ENCODE peak calls at places on chromosomes 7 and 10, in four cellular contexts. N is WERI-Rb-1, I is GM12878, G is HCT116. M is an unnamed sample.

GRCh38 chr7:2009541-2010001 is 223.2 kb downstream of the MAD1L1 start:
- DNase-seq in N (no peak), I (no peak), G (no peak), M (no peak)

GRCh38 chr10:77744249-77744648 is 106.6 kb upstream of the KCNMA1 start:
- DNase-seq in N (no peak), I (no peak), G (no peak), M (no peak)

GRCh38 chr10:97651773-97652172 is 11.3 kb downstream of the PI4K2A start:
- DNase-seq in N (no peak), I (no peak), G (peak; percentile 83), M (no peak)

GRCh38 chr10:59255463-59255862 is 79.0 kb downstream of the PHYHIPL start:
- DNase-seq in N (no peak), I (no peak), G (no peak), M (no peak)

GRCh38 chr7:51019231-51019844 is 236.6 kb upstream of the GRB10 start:
- DNase-seq in N (no peak), I (no peak), G (no peak), M (no peak)

GRCh38 chr10:112389147-112389822 is 15.4 kb downstream of the ACSL5 start:
- DNase-seq in N (no peak), I (peak; percentile 59), G (peak; percentile 99), M (peak; percentile 57)

GRCh38 chr7:81161459-81162075 is 242.7 kb upstream of the SEMA3C start:
- DNase-seq in N (no peak), I (no peak), G (peak; percentile 75), M (no peak)

GRCh38 chr10:12413369-12413711 is 64.0 kb downstream of the CAMK1D start:
- DNase-seq in N (no peak), I (no peak), G (no peak), M (no peak)

GRCh38 chr10:35563266-35563891 is 41.8 kb upstream of the GJD4 start:
- DNase-seq in N (peak; percentile 51), I (peak; percentile 15), G (peak; percentile 49), M (peak; percentile 75)

GRCh38 chr10:124512600-124512999 is 51.0 kb downstream of the LHPP start:
- DNase-seq in N (no peak), I (no peak), G (no peak), M (no peak)

GRCh38 chr10:108735380-108735779 is 1187.9 kb downstream of the XPNPEP1 start:
- DNase-seq in N (no peak), I (no peak), G (no peak), M (no peak)

GRCh38 chr10:87935290-87936141 is 72.1 kb downstream of the PTEN start:
- DNase-seq in N (no peak), I (no peak), G (no peak), M (no peak)

GRCh38 chr10:122352817-122353525 is 21.5 kb upstream of the PLEKHA1 start:
- DNase-seq in N (peak; percentile 23), I (no peak), G (no peak), M (no peak)

GRCh38 chr7:41656357-41656756 is 46.5 kb downstream of the INHBA start:
- DNase-seq in N (no peak), I (no peak), G (no peak), M (no peak)

GRCh38 chr10:69648461-69648860 is 18.4 kb downstream of the FAM241B start:
- DNase-seq in N (no peak), I (no peak), G (no peak), M (no peak)

GRCh38 chr7:128922496-128923410 is 12.2 kb upstream of the KCP start:
- DNase-seq in N (no peak), I (no peak), G (no peak), M (no peak)

GRCh38 chr7:4742852-4743251 is 32.6 kb upstream of the AP5Z1 start:
- DNase-seq in N (no peak), I (no peak), G (no peak), M (no peak)

GRCh38 chr7:149285581-149285975 is 23.6 kb downstream of the ZNF783 start:
- DNase-seq in N (peak; percentile 49), I (no peak), G (no peak), M (no peak)

GRCh38 chr10:71372882-71373495 is 23.7 kb upstream of the CDH23 start:
- DNase-seq in N (no peak), I (peak; percentile 85), G (no peak), M (peak; percentile 77)

GRCh38 chr7:141462958-141463357 is 88.3 kb upstream of the AGK start:
- DNase-seq in N (no peak), I (no peak), G (no peak), M (no peak)

GRCh38 chr10:128111686-128112085 is 14.5 kb downstream of the MKI67 start:
- DNase-seq in N (no peak), I (no peak), G (no peak), M (no peak)

GRCh38 chr7:113087278-113087998 is 811 bp upstream of the GPR85 start:
- DNase-seq in N (no peak), I (no peak), G (no peak), M (no peak)

GRCh38 chr10:2680802-2681201 is 386.5 kb upstream of the PFKP start:
- DNase-seq in N (no peak), I (no peak), G (no peak), M (no peak)

GRCh38 chr7:140873473-140873872 is 51.3 kb downstream of the BRAF start:
- DNase-seq in N (no peak), I (no peak), G (no peak), M (no peak)

GRCh38 chr7:30146127-30146612 is 11.4 kb downstream of the MTURN start:
- DNase-seq in N (no peak), I (no peak), G (no peak), M (no peak)

GRCh38 chr7:130096243-130096827 is 26.0 kb downstream of the KLHDC10 start:
- DNase-seq in N (no peak), I (no peak), G (no peak), M (no peak)

GRCh38 chr10:97762816-97763215 is 9.0 kb downstream of the SFRP5 start:
- DNase-seq in N (no peak), I (no peak), G (no peak), M (no peak)

GRCh38 chr7:43220250-43220649 is 107.8 kb downstream of the HECW1 start:
- DNase-seq in N (no peak), I (no peak), G (no peak), M (no peak)

GRCh38 chr10:20007426-20007825 is 191.2 kb downstream of the PLXDC2 start:
- DNase-seq in N (no peak), I (no peak), G (no peak), M (no peak)

GRCh38 chr7:23700058-23700457 is 10.0 kb upstream of the STK31 start:
- DNase-seq in N (no peak), I (no peak), G (no peak), M (no peak)

GRCh38 chr7:137919987-137920386 is 73.2 kb upstream of the DGKI start:
- DNase-seq in N (no peak), I (no peak), G (no peak), M (no peak)

GRCh38 chr7:36659638-36660341 is 64.5 kb downstream of the AOAH start:
- DNase-seq in N (no peak), I (no peak), G (no peak), M (no peak)

GRCh38 chr7:157903296-157903695 is 566.5 kb downstream of the DNAJB6 start:
- DNase-seq in N (no peak), I (no peak), G (no peak), M (no peak)

GRCh38 chr10:11058965-11059364 is 41.3 kb downstream of the CELF2 start:
- DNase-seq in N (no peak), I (no peak), G (no peak), M (no peak)

GRCh38 chr7:120665068-120665467 is 192.9 kb downstream of the TSPAN12 start:
- DNase-seq in N (no peak), I (no peak), G (no peak), M (no peak)

GRCh38 chr10:68239596-68240150 is 7.8 kb upstream of the ATOH7 start:
- DNase-seq in N (no peak), I (no peak), G (no peak), M (no peak)

DNA sequence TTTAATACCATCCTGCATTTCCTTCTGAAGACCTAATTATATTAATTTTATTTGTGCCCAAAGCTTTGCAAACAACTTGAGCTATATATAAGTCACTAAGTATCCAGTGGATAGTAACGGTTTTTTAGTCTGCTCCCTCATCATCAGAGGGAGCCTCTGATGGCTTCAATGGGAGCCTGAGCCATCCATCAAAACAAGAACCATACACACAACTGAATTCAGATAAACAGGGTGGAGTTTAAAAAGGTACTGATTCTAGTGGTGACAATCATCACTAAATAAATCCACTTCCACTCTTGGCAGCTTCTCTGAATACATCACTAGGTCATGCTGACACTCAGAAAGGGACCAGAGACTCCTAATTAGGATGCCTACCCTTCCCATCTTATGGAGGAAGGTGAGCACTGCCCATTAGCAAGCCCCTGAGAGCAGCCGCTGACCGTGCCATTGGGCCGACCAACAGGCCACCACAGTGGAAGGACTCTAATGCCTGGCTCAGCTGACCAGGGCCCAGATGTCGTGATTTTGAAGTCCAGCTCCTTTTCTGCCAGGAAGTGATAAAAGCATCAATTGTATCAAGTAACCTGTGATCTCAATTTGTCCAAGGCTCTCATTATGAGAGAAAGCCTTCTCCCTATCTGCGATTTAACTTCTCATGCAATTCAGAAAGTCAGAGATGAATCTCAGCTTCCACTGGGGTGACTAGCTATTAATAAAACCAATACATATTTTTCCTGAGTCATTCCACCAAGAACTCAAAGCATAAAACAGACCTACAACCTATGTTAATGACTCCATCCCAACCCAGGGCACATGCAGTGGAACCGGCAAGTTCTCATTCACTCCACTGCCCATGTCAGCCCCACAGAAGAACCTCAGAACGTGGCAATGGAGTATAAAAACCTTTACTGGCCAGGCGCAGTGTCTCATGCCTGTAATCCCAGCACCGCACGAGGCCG is 13.1 kb downstream of the VOPP1 start:
- DNase-seq in N (no peak), I (no peak), G (no peak), M (no peak)
- H3K4me3 ChIP-seq in N (no peak overlapping the region), I (peak overlapping the region; percentile 14), G (no peak overlapping the region), M (peak overlapping the region; percentile 13)

GRCh38 chr7:150404785-150405583 is 25.9 kb downstream of the ZNF775 start:
- DNase-seq in N (peak; percentile 92), I (no peak), G (peak; percentile 60), M (peak; percentile 96)
- TF ChIP-seq CTCF in N (no peak), I (peak; percentile 39), G (peak; percentile 49), M (peak; percentile 24)

GRCh38 chr7:3551536-3551935 is 250.5 kb downstream of the SDK1 start:
- DNase-seq in N (no peak), I (no peak), G (no peak), M (no peak)

GRCh38 chr7:3548815-3549214 is 247.8 kb downstream of the SDK1 start:
- DNase-seq in N (no peak), I (no peak), G (no peak), M (no peak)

GRCh38 chr7:3549598-3549997 is 248.5 kb downstream of the SDK1 start:
- DNase-seq in N (no peak), I (no peak), G (no peak), M (no peak)

GRCh38 chr7:3558410-3558809 is 257.4 kb downstream of the SDK1 start:
- DNase-seq in N (no peak), I (no peak), G (no peak), M (no peak)

DNA sequence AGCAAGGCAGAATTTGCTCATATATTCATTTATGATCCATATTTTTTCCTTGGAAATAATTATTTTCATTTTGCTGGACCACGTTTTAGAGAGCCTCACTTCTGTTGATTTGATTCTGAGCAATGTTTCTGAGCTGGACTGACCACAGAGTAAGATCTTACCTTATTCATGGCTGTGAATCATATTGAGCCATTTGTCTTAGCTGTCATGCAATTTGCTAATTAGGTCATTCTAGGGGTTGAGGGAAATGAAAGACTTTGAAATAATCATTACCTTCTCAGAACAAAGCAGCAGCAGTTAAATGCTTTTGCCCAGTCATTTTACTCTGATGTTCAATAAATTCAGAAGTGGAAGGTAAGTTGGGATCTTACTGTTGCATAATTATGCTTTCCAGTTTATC is 251.4 kb downstream of the SDK1 start:
- DNase-seq in N (no peak), I (no peak), G (no peak), M (no peak)
- H3K4me3 ChIP-seq in N (no peak overlapping the region), I (no peak overlapping the region), G (no peak overlapping the region), M (no peak overlapping the region)

GRCh38 chr10:28705472-28705871 is 28.2 kb downstream of the BAMBI start:
- DNase-seq in N (no peak), I (no peak), G (no peak), M (no peak)
- TF ChIP-seq CTCF in N (no peak), I (no peak), G (no peak), M (no peak)

M was measured in GM12865.